ENCODE peak calls at places on chromosomes 3 and 15, in ten cellular contexts. O is fibroblast of lung; U is GDM1; G is sciatic nerve; N is HCT116; I is WERI-Rb-1; A is iPS-NIHi11; D is stimulated activated CD8-positive, alpha-beta memory T cell treated with anti-CD3 and anti-CD28 coated beads, Interleukin-15, amount 100 ng/mL, for 4 hours; T is Right ventricle myocardium superior; X is activated CD4-positive, alpha-beta T cell treated with anti-CD3 and anti-CD28 coated beads, Interleukin-2, amount 50 U/mL, for 24 hours. E is an unnamed sample.

GRCh38 chr15:59339252-59339672 is 33.4 kb downstream of the MYO1E start:
- DNase-seq in O (peak; percentile 80), U (no peak), G (no peak), N (no peak), I (no peak), A (no peak), D (no peak), T (no peak), X (no peak), E (peak; percentile 83)

GRCh38 chr15:71545923-71546322 is 264.4 kb upstream of the NR2E3 start:
- DNase-seq in O (no peak), U (no peak), G (no peak), N (no peak), I (no peak), A (no peak), D (no peak), T (no peak), X (no peak), E (no peak)

GRCh38 chr3:72100062-72100511 is 315.1 kb upstream of the PROK2 start:
- DNase-seq in O (no peak), U (no peak), G (no peak), N (no peak), I (peak; percentile 65), A (peak; percentile 50), D (no peak), T (no peak), X (no peak), E (no peak)

GRCh38 chr3:123610331-123610730 is 25.5 kb upstream of the HACD2 start:
- DNase-seq in O (no peak), U (no peak), G (no peak), N (no peak), I (no peak), A (no peak), D (no peak), T (no peak), X (no peak), E (no peak)

GRCh38 chr3:53956591-53956990 is 64.9 kb upstream of the SELENOK start:
- DNase-seq in O (no peak), U (no peak), G (no peak), N (no peak), I (no peak), A (no peak), D (no peak), T (no peak), X (no peak), E (no peak)

GRCh38 chr3:71002298-71002697 is 581.2 kb downstream of the FOXP1 start:
- DNase-seq in O (no peak), U (no peak), G (no peak), N (no peak), I (no peak), A (no peak), D (no peak), T (no peak), X (no peak), E (no peak)

GRCh38 chr3:62238003-62238402 is 135.3 kb downstream of the FEZF2 start:
- DNase-seq in O (no peak), U (no peak), G (no peak), N (no peak), I (no peak), A (no peak), D (no peak), T (no peak), X (no peak), E (no peak)

GRCh38 chr3:125512135-125512920 is 7.7 kb downstream of the SNX4 start:
- DNase-seq in O (peak; percentile 61), U (no peak), G (no peak), N (peak; percentile 3), I (no peak), A (no peak), D (no peak), T (no peak), X (no peak), E (no peak)

GRCh38 chr15:28921336-28921735 is 35.6 kb downstream of the APBA2 start:
- DNase-seq in O (no peak), U (no peak), G (no peak), N (no peak), I (no peak), A (no peak), D (no peak), T (no peak), X (no peak), E (no peak)

GRCh38 chr15:38826880-38827279 is 262.3 kb upstream of the RASGRP1 start:
- DNase-seq in O (no peak), U (no peak), G (no peak), N (no peak), I (no peak), A (no peak), D (no peak), T (no peak), X (no peak), E (no peak)

GRCh38 chr3:112089956-112090898 is 4.0 kb downstream of the C3orf52 start:
- DNase-seq in O (no peak), U (no peak), G (no peak), N (no peak), I (no peak), A (no peak), D (no peak), T (no peak), X (no peak), E (no peak)

GRCh38 chr3:69309810-69310209 is 76.1 kb downstream of the FRMD4B start:
- DNase-seq in O (peak; percentile 40), U (no peak), G (no peak), N (peak; percentile 19), I (peak; percentile 40), A (no peak), D (no peak), T (no peak), X (no peak), E (no peak)

GRCh38 chr3:115697263-115698053 is 74.1 kb downstream of the GAP43 start:
- DNase-seq in O (peak; percentile 68), U (no peak), G (no peak), N (no peak), I (no peak), A (no peak), D (no peak), T (no peak), X (no peak), E (no peak)

GRCh38 chr3:150132101-150132749 is 161.5 kb upstream of the PFN2 start:
- DNase-seq in O (peak; percentile 37), U (no peak), G (no peak), N (no peak), I (peak; percentile 23), A (no peak), D (no peak), T (no peak), X (no peak), E (no peak)

GRCh38 chr15:62883938-62884479 is 158.5 kb upstream of the TPM1 start:
- DNase-seq in O (peak; percentile 62), U (no peak), G (no peak), N (no peak), I (no peak), A (no peak), D (no peak), T (no peak), X (no peak), E (no peak)

GRCh38 chr15:33608714-33609113 is 297.9 kb downstream of the RYR3 start:
- DNase-seq in O (no peak), U (no peak), G (no peak), N (no peak), I (peak; percentile 7), A (peak; percentile 46), D (no peak), T (no peak), X (no peak), E (no peak)

GRCh38 chr3:122969585-122970453 is 57.7 kb downstream of the SEMA5B start:
- DNase-seq in O (peak; percentile 91), U (no peak), G (no peak), N (no peak), I (no peak), A (no peak), D (no peak), T (no peak), X (no peak), E (peak; percentile 56)

GRCh38 chr15:68614621-68615035 is 35.8 kb downstream of the CORO2B start:
- DNase-seq in O (no peak), U (no peak), G (peak; percentile 76), N (no peak), I (peak; percentile 93), A (peak; percentile 81), D (no peak), T (peak; percentile 76), X (no peak), E (no peak)

GRCh38 chr3:141945726-141946125 is 69.3 kb downstream of the ATP1B3 start:
- DNase-seq in O (no peak), U (no peak), G (no peak), N (no peak), I (no peak), A (no peak), D (no peak), T (no peak), X (no peak), E (no peak)

GRCh38 chr15:53384417-53384816 is 375.0 kb downstream of the WDR72 start:
- DNase-seq in O (no peak), U (peak; percentile 11), G (no peak), N (no peak), I (peak; percentile 44), A (peak; percentile 27), D (no peak), T (no peak), X (no peak), E (no peak)

GRCh38 chr3:156630081-156630772 is 44.2 kb upstream of the TIPARP start:
- DNase-seq in O (peak; percentile 78), U (no peak), G (no peak), N (peak; percentile 36), I (peak; percentile 15), A (peak; percentile 59), D (no peak), T (no peak), X (no peak), E (no peak)

GRCh38 chr3:17195192-17195611 is 310.4 kb downstream of the PLCL2 start:
- DNase-seq in O (peak; percentile 52), U (no peak), G (no peak), N (no peak), I (peak; percentile 34), A (no peak), D (no peak), T (no peak), X (no peak), E (no peak)

GRCh38 chr3:48555231-48555948 is 1.2 kb downstream of the PFKFB4 start:
- DNase-seq in O (no peak), U (no peak), G (no peak), N (no peak), I (no peak), A (no peak), D (no peak), T (peak; percentile 21), X (no peak), E (no peak)

GRCh38 chr3:183278479-183279088 is 25.5 kb downstream of the B3GNT5 start:
- DNase-seq in O (no peak), U (no peak), G (no peak), N (no peak), I (no peak), A (no peak), D (no peak), T (no peak), X (no peak), E (peak; percentile 38)

GRCh38 chr15:65910341-65910740 is 41.0 kb downstream of the RAB11A start:
- DNase-seq in O (no peak), U (no peak), G (no peak), N (no peak), I (no peak), A (no peak), D (no peak), T (no peak), X (no peak), E (no peak)

GRCh38 chr3:94423566-94423965 is 360.7 kb downstream of the NSUN3 start:
- DNase-seq in O (peak; percentile 89), U (no peak), G (no peak), N (no peak), I (no peak), A (no peak), D (no peak), T (no peak), X (no peak), E (no peak)

GRCh38 chr15:42085236-42085605 is 9.1 kb downstream of the PLA2G4D start:
- DNase-seq in O (no peak), U (no peak), G (no peak), N (no peak), I (no peak), A (no peak), D (no peak), T (no peak), X (no peak), E (no peak)

GRCh38 chr15:85770014-85770721 is 24.6 kb downstream of the KLHL25 start:
- DNase-seq in O (peak; percentile 45), U (no peak), G (no peak), N (no peak), I (no peak), A (no peak), D (no peak), T (no peak), X (no peak), E (no peak)

E was measured in stromal cell of bone marrow.